ENCODE peak calls at places on chromosomes 3 and 15, in ten cellular contexts. J is stomach, B is HCT116, S is ovary, H is upper lobe of right lung, W is heart left ventricle, Q is SK-N-SH, P is breast epithelium, U is cardiac muscle cell, C is pancreas. E is an unnamed sample.

GRCh38 chr3:51722362-51722761 is 15.5 kb downstream of the GRM2 start:
- DNase-seq in Q (no peak), J (no peak), S (no peak), P (no peak), W (no peak), C (no peak), H (no peak), U (no peak), B (peak; percentile 10), E (no peak)

GRCh38 chr3:52774901-52775864 is 2.2 kb upstream of the ITIH1 start:
- DNase-seq in B (no peak), S (no peak), J (peak; percentile 45), Q (peak; percentile 14), H (peak; percentile 40), C (peak; percentile 59), U (no peak), P (no peak), W (no peak), E (no peak)

GRCh38 chr3:196236169-196236568 is 19.8 kb downstream of the SLC51A start:
- DNase-seq in B (no peak), J (no peak), Q (no peak), U (no peak), C (no peak), S (no peak), W (no peak), P (no peak), H (no peak), E (no peak)

GRCh38 chr15:76060098-76060989 is 559 bp downstream of the TMEM266 start:
- DNase-seq in U (no peak), S (no peak), H (no peak), C (peak; percentile 27), P (no peak), W (no peak), Q (no peak), B (no peak), J (no peak), E (no peak)

GRCh38 chr15:48823237-48823636 is 12.4 kb upstream of the CEP152 start:
- DNase-seq in S (no peak), P (no peak), B (no peak), H (no peak), W (no peak), J (no peak), C (no peak), U (no peak), Q (no peak), E (no peak)

GRCh38 chr15:58699769-58700168 is 49.7 kb downstream of the ADAM10 start:
- DNase-seq in C (no peak), S (no peak), J (no peak), P (no peak), H (no peak), B (no peak), U (no peak), Q (no peak), W (no peak), E (no peak)

GRCh38 chr3:71444028-71444860 is 139.3 kb downstream of the FOXP1 start:
- DNase-seq in C (no peak), S (no peak), H (peak; percentile 77), B (no peak), U (no peak), P (peak; percentile 80), J (peak; percentile 49), Q (peak; percentile 73), W (peak; percentile 67), E (peak; percentile 72)

GRCh38 chr3:183285318-183285717 is 32.3 kb downstream of the B3GNT5 start:
- DNase-seq in P (no peak), J (no peak), U (no peak), C (no peak), H (no peak), S (no peak), W (no peak), Q (no peak), B (no peak), E (no peak)

GRCh38 chr3:99881121-99881524 is 63.5 kb downstream of the CMSS1 start:
- DNase-seq in U (no peak), C (no peak), J (no peak), B (no peak), S (no peak), H (no peak), Q (no peak), W (no peak), P (no peak), E (no peak)

GRCh38 chr3:99128740-99129505 is 227.4 kb upstream of the DCBLD2 start:
- DNase-seq in P (no peak), S (no peak), W (no peak), H (no peak), J (no peak), U (no peak), B (peak; percentile 79), Q (no peak), C (no peak), E (no peak)

GRCh38 chr15:101393172-101393571 is 96.3 kb downstream of the PCSK6 start:
- DNase-seq in Q (no peak), H (peak; percentile 56), W (no peak), U (no peak), J (no peak), P (no peak), B (no peak), C (no peak), S (no peak), E (no peak)

GRCh38 chr15:101396484-101397261 is 92.8 kb downstream of the PCSK6 start:
- DNase-seq in W (no peak), B (no peak), U (no peak), S (no peak), P (no peak), H (peak; percentile 40), J (peak; percentile 5), Q (no peak), C (no peak), E (no peak)

GRCh38 chr15:101391981-101392566 is 97.0 kb upstream of the SNRPA1 start:
- DNase-seq in B (no peak), U (no peak), S (no peak), C (no peak), Q (no peak), H (no peak), P (no peak), W (no peak), J (no peak), E (no peak)

GRCh38 chr15:101394654-101395053 is 94.9 kb downstream of the PCSK6 start:
- DNase-seq in J (peak; percentile 5), H (no peak), Q (no peak), P (no peak), B (no peak), C (no peak), U (no peak), W (no peak), S (no peak), E (no peak)

GRCh38 chr15:101394056-101394630 is 95.4 kb downstream of the PCSK6 start:
- DNase-seq in J (no peak), C (no peak), S (no peak), H (no peak), P (no peak), U (no peak), B (no peak), Q (no peak), W (no peak), E (no peak)
- H3K4me1 ChIP-seq in J (no peaks in the 10 kb centered on the region), C (no peaks in the 10 kb centered on the region), S (no peaks in the 10 kb centered on the region), H (no peaks in the 10 kb centered on the region), P (no peaks in the 10 kb centered on the region), U (peaks cover 5% of the 10 kb centered on the region), B (no peaks in the 10 kb centered on the region), Q (no peaks in the 10 kb centered on the region), W (no peaks in the 10 kb centered on the region), E (no peaks in the 10 kb centered on the region)

DNA sequence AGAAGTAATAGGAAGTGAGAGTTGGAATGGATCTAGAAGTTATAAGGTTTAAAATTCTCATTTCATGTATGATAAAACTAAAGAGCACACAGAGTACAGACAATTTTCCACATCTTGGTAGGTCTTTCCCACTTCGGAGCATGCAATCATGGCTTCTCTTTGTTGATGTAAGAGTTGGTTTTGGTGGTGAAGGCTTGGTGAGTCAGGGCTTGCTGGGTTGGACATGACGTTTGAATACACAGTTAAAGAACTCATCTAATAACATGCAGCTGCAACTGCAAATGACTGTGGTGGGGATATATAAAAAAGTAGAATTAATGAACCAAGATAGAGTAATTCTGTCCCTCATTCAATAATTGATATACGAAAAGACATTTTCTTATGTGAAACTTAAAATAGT is 39.5 kb upstream of the GRM7 start:
- DNase-seq in J (no peak), P (no peak), U (no peak), H (no peak), W (no peak), C (no peak), Q (no peak), B (no peak), S (no peak), E (no peak)
- TF ChIP-seq CTCF in J (no peak), P (no peak), U (no peak), H (no peak), W (no peak), C (no peak), Q (no peak), B (no peak), S (no peak), E (no peak)

DNA sequence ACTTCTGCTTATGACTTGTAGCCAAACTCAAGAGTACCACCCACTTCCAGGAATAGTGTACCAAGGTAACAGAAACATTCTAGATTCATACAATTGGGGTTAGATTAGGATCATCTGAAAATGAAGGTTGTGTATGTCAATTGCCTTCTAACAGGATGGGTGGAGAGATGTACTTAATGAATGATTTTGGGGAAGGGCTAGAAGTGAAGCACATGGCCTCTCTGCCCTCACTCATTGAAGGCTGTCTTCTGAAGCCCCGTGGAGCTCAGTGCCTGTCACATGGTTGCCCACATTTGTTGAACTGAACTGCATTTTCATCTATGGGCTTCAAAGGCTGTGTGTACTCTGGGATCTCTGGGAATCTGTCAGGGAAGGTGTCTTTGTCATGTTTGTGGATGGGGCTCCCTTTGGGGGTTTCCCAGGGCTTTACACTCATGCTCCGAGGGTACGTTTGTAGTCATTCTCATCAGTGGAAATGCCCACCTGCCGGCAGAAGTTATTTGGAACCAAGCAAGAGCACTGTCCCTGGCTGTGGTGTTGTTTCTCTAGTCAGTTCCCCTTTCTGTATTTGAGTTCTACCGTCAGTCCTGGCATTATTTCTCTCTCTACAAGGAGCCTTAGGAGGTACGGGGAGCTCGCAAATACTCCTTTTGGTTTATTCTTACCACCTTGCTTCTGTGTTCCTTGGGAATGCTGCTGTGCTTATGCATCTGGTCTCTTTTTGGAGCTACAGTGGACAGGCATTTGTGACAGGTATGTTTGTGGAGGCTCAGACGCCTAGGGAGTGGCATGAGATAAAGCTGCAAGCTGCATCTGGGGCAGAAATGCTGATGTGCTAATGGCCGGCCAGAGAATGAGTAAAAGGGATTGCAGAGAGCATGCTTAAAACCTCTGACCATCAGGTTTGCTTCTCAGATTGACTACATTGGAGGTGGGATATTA is 22.4 kb downstream of the CD86 start:
- DNase-seq in B (no peak), P (no peak), J (no peak), Q (no peak), H (no peak), U (no peak), S (no peak), W (no peak), C (no peak), E (no peak)
- H3K27me3 ChIP-seq in B (no peaks in the 10 kb centered on the region), P (no peaks in the 10 kb centered on the region), J (no peaks in the 10 kb centered on the region), Q (peaks cover 18% of the 10 kb centered on the region), H (no peaks in the 10 kb centered on the region), U (no peaks in the 10 kb centered on the region), S (no peaks in the 10 kb centered on the region), W (no peaks in the 10 kb centered on the region), C (no peaks in the 10 kb centered on the region), E (peaks cover 24% of the 10 kb centered on the region)

DNA sequence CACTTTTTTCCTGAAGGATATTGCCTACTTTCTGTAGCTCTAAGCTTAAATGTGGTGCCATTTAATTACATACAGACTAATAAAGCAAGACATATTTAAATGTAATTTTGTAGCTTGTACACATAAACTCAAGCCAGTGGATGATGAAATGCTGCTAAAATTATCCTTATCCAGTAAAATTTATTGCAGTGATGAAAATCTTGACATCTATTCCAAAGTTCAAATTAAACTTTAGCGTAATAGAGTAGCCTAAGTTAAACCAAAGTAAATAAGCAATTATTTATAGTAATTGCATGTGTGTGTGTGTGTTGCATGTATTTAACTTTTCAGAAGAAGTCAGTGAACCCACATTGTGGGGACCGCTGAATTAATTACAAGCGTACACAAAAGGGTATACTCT is 85.1 kb downstream of the MECOM start:
- DNase-seq in B (no peak), Q (no peak), U (no peak), W (no peak), H (no peak), C (no peak), S (no peak), P (no peak), J (no peak), E (no peak)
- H3K4me1 ChIP-seq in B (no peaks in the 10 kb centered on the region), Q (peaks cover 8% of the 10 kb centered on the region), U (peaks cover 25% of the 10 kb centered on the region), W (no peaks in the 10 kb centered on the region), H (no peaks in the 10 kb centered on the region), C (no peaks in the 10 kb centered on the region), S (no peaks in the 10 kb centered on the region), P (no peaks in the 10 kb centered on the region), J (no peaks in the 10 kb centered on the region), E (peaks cover 4% of the 10 kb centered on the region)